ENCODE peak calls at places on chromosomes 4 and X, in six cellular contexts. C is endothelial cell, V is Calu3, F is colonic mucosa, Q is AML-193, M is NCI-H2081. H is an unnamed sample.

GRCh38 chr4:121950680-121951569 is 935 bp downstream of the TRPC3 start:
- DNase-seq in C (peak), Q (no peak), V (no peak), F (peak), M (peak), H (peak)

GRCh38 chr4:87819281-87819919 is 13.4 kb upstream of the MEPE start:
- DNase-seq in M (no peak), V (no peak), Q (no peak), F (no peak), C (no peak), H (peak)

GRCh38 chr4:11428701-11429571 is at the start of gene HS3ST1:
- DNase-seq in V (peak), C (peak), Q (no peak), F (peak), M (peak), H (peak)

GRCh38 chr4:61723492-61723891 is 523.4 kb downstream of the ADGRL3 start:
- DNase-seq in Q (no peak), C (no peak), F (no peak), V (no peak), M (no peak), H (peak)

GRCh38 chrX:28177202-28177601 is 196.0 kb upstream of the DCAF8L1 start:
- DNase-seq in Q (no peak), M (peak), V (no peak), F (peak), C (peak), H (peak)

GRCh38 chrX:30241724-30242415 is at the start of gene MAGEB4:
- DNase-seq in V (no peak), C (no peak), F (no peak), M (no peak), Q (no peak), H (no peak)

GRCh38 chr4:99435154-99435553 is at the start of gene ADH7:
- DNase-seq in V (no peak), F (no peak), C (no peak), Q (no peak), M (no peak), H (no peak)

GRCh38 chr4:124173892-124174291 is 538.6 kb downstream of the ANKRD50 start:
- DNase-seq in Q (no peak), F (no peak), M (no peak), C (no peak), V (no peak), H (no peak)

GRCh38 chr4:38189445-38189844 is 229.2 kb downstream of the PTTG2 start:
- DNase-seq in V (peak), F (no peak), M (no peak), C (no peak), Q (no peak), H (no peak)

GRCh38 chrX:77668391-77669237 is 117.4 kb downstream of the ATRX start:
- DNase-seq in V (peak), F (no peak), C (no peak), Q (peak), M (no peak), H (no peak)

GRCh38 chr4:153545822-153546221 is 79.7 kb downstream of the TMEM131L start:
- DNase-seq in Q (no peak), F (no peak), C (no peak), V (no peak), M (no peak), H (no peak)

GRCh38 chrX:122565952-122566351 is 618.1 kb upstream of the GRIA3 start:
- DNase-seq in V (peak), M (no peak), Q (no peak), F (no peak), C (no peak), H (no peak)